ENCODE peak calls at places on chromosomes 6 and 20, in ten cellular contexts. One of them, this sample, is unnamed.

GRCh38 chr20:44745560-44746366 is at the start of gene KCNK15:
- DNase-seq in AML-193: no peak
- DNase-seq in dermis blood vessel endothelial cell: peak
- DNase-seq in activated T-cell treated with anti-CD3 and anti-CD28 coated beads for 1 hour: peak
- DNase-seq in CD4-positive, CD25-positive, alpha-beta regulatory T cell: no peak
- DNase-seq in Kasumi-1: peak
- DNase-seq in AG20443: peak
- DNase-seq in EL: peak
- DNase-seq in type B pancreatic cell: no peak
- DNase-seq in SW480: peak
- DNase-seq in this sample: peak

GRCh38 chr6:138287144-138287955 is 69.1 kb upstream of the PBOV1 start:
- DNase-seq in AML-193: peak
- DNase-seq in dermis blood vessel endothelial cell: peak
- DNase-seq in activated T-cell treated with anti-CD3 and anti-CD28 coated beads for 1 hour: peak
- DNase-seq in CD4-positive, CD25-positive, alpha-beta regulatory T cell: peak
- DNase-seq in Kasumi-1: peak
- DNase-seq in AG20443: no peak
- DNase-seq in EL: peak
- DNase-seq in type B pancreatic cell: no peak
- DNase-seq in SW480: peak
- DNase-seq in this sample: peak

GRCh38 chr6:52499026-52499425 is 77.8 kb downstream of the TRAM2 start:
- DNase-seq in AML-193: no peak
- DNase-seq in dermis blood vessel endothelial cell: peak
- DNase-seq in activated T-cell treated with anti-CD3 and anti-CD28 coated beads for 1 hour: no peak
- DNase-seq in CD4-positive, CD25-positive, alpha-beta regulatory T cell: no peak
- DNase-seq in Kasumi-1: no peak
- DNase-seq in AG20443: peak
- DNase-seq in EL: peak
- DNase-seq in type B pancreatic cell: no peak
- DNase-seq in SW480: no peak
- DNase-seq in this sample: no peak

GRCh38 chr6:167697316-167697715 is 129.4 kb upstream of the AFDN start:
- DNase-seq in AML-193: no peak
- DNase-seq in dermis blood vessel endothelial cell: peak
- DNase-seq in activated T-cell treated with anti-CD3 and anti-CD28 coated beads for 1 hour: no peak
- DNase-seq in CD4-positive, CD25-positive, alpha-beta regulatory T cell: no peak
- DNase-seq in Kasumi-1: no peak
- DNase-seq in AG20443: peak
- DNase-seq in EL: no peak
- DNase-seq in type B pancreatic cell: no peak
- DNase-seq in SW480: no peak
- DNase-seq in this sample: no peak

GRCh38 chr6:24761193-24761835 is 13.4 kb upstream of the GMNN start:
- DNase-seq in AML-193: no peak
- DNase-seq in dermis blood vessel endothelial cell: no peak
- DNase-seq in activated T-cell treated with anti-CD3 and anti-CD28 coated beads for 1 hour: no peak
- DNase-seq in CD4-positive, CD25-positive, alpha-beta regulatory T cell: no peak
- DNase-seq in Kasumi-1: no peak
- DNase-seq in AG20443: peak
- DNase-seq in EL: no peak
- DNase-seq in type B pancreatic cell: no peak
- DNase-seq in SW480: peak
- DNase-seq in this sample: no peak

GRCh38 chr6:162203287-162203686 is 524.3 kb downstream of the PRKN start:
- DNase-seq in AML-193: no peak
- DNase-seq in dermis blood vessel endothelial cell: no peak
- DNase-seq in activated T-cell treated with anti-CD3 and anti-CD28 coated beads for 1 hour: no peak
- DNase-seq in CD4-positive, CD25-positive, alpha-beta regulatory T cell: no peak
- DNase-seq in Kasumi-1: no peak
- DNase-seq in AG20443: no peak
- DNase-seq in EL: no peak
- DNase-seq in type B pancreatic cell: no peak
- DNase-seq in SW480: no peak
- DNase-seq in this sample: no peak

GRCh38 chr6:119157495-119157827 is 79.0 kb upstream of the FAM184A start:
- DNase-seq in AML-193: no peak
- DNase-seq in dermis blood vessel endothelial cell: no peak
- DNase-seq in activated T-cell treated with anti-CD3 and anti-CD28 coated beads for 1 hour: no peak
- DNase-seq in CD4-positive, CD25-positive, alpha-beta regulatory T cell: no peak
- DNase-seq in Kasumi-1: no peak
- DNase-seq in AG20443: no peak
- DNase-seq in EL: no peak
- DNase-seq in type B pancreatic cell: no peak
- DNase-seq in SW480: no peak
- DNase-seq in this sample: no peak

GRCh38 chr6:75208564-75209431 is 2.9 kb upstream of the COL12A1 start:
- DNase-seq in AML-193: peak
- DNase-seq in dermis blood vessel endothelial cell: peak
- DNase-seq in activated T-cell treated with anti-CD3 and anti-CD28 coated beads for 1 hour: peak
- DNase-seq in CD4-positive, CD25-positive, alpha-beta regulatory T cell: peak
- DNase-seq in Kasumi-1: peak
- DNase-seq in AG20443: peak
- DNase-seq in EL: peak
- DNase-seq in type B pancreatic cell: no peak
- DNase-seq in SW480: peak
- DNase-seq in this sample: peak

GRCh38 chr6:3766219-3766618 is 14.7 kb upstream of the PXDC1 start:
- DNase-seq in AML-193: no peak
- DNase-seq in dermis blood vessel endothelial cell: no peak
- DNase-seq in activated T-cell treated with anti-CD3 and anti-CD28 coated beads for 1 hour: no peak
- DNase-seq in CD4-positive, CD25-positive, alpha-beta regulatory T cell: no peak
- DNase-seq in Kasumi-1: no peak
- DNase-seq in AG20443: peak
- DNase-seq in EL: peak
- DNase-seq in type B pancreatic cell: no peak
- DNase-seq in SW480: no peak
- DNase-seq in this sample: no peak

GRCh38 chr6:106620931-106621672 is 8.2 kb downstream of the RTN4IP1 start:
- DNase-seq in AML-193: no peak
- DNase-seq in dermis blood vessel endothelial cell: peak
- DNase-seq in activated T-cell treated with anti-CD3 and anti-CD28 coated beads for 1 hour: no peak
- DNase-seq in CD4-positive, CD25-positive, alpha-beta regulatory T cell: no peak
- DNase-seq in Kasumi-1: no peak
- DNase-seq in AG20443: no peak
- DNase-seq in EL: no peak
- DNase-seq in type B pancreatic cell: no peak
- DNase-seq in SW480: no peak
- DNase-seq in this sample: no peak

GRCh38 chr6:167452338-167453081 is 127.6 kb downstream of the TTLL2 start:
- DNase-seq in AML-193: no peak
- DNase-seq in dermis blood vessel endothelial cell: no peak
- DNase-seq in activated T-cell treated with anti-CD3 and anti-CD28 coated beads for 1 hour: no peak
- DNase-seq in CD4-positive, CD25-positive, alpha-beta regulatory T cell: no peak
- DNase-seq in Kasumi-1: no peak
- DNase-seq in AG20443: no peak
- DNase-seq in EL: no peak
- DNase-seq in type B pancreatic cell: no peak
- DNase-seq in SW480: no peak
- DNase-seq in this sample: no peak

GRCh38 chr6:55958790-55959189 is 83.4 kb upstream of the BMP5 start:
- DNase-seq in AML-193: no peak
- DNase-seq in dermis blood vessel endothelial cell: no peak
- DNase-seq in activated T-cell treated with anti-CD3 and anti-CD28 coated beads for 1 hour: no peak
- DNase-seq in CD4-positive, CD25-positive, alpha-beta regulatory T cell: no peak
- DNase-seq in Kasumi-1: no peak
- DNase-seq in AG20443: no peak
- DNase-seq in EL: no peak
- DNase-seq in type B pancreatic cell: no peak
- DNase-seq in SW480: no peak
- DNase-seq in this sample: no peak

GRCh38 chr20:62817975-62818591 is 1.2 kb downstream of the COL9A3 start:
- DNase-seq in AML-193: no peak
- DNase-seq in dermis blood vessel endothelial cell: no peak
- DNase-seq in activated T-cell treated with anti-CD3 and anti-CD28 coated beads for 1 hour: no peak
- DNase-seq in CD4-positive, CD25-positive, alpha-beta regulatory T cell: no peak
- DNase-seq in Kasumi-1: no peak
- DNase-seq in AG20443: no peak
- DNase-seq in EL: no peak
- DNase-seq in type B pancreatic cell: no peak
- DNase-seq in SW480: no peak
- DNase-seq in this sample: no peak

GRCh38 chr6:23659125-23659524 is 466.9 kb upstream of the NRSN1 start:
- DNase-seq in AML-193: no peak
- DNase-seq in dermis blood vessel endothelial cell: peak
- DNase-seq in activated T-cell treated with anti-CD3 and anti-CD28 coated beads for 1 hour: no peak
- DNase-seq in CD4-positive, CD25-positive, alpha-beta regulatory T cell: no peak
- DNase-seq in Kasumi-1: peak
- DNase-seq in AG20443: no peak
- DNase-seq in EL: peak
- DNase-seq in type B pancreatic cell: no peak
- DNase-seq in SW480: peak
- DNase-seq in this sample: no peak

GRCh38 chr6:70112686-70113570 is 190.0 kb downstream of the COL9A1 start:
- DNase-seq in AML-193: no peak
- DNase-seq in dermis blood vessel endothelial cell: no peak
- DNase-seq in activated T-cell treated with anti-CD3 and anti-CD28 coated beads for 1 hour: no peak
- DNase-seq in CD4-positive, CD25-positive, alpha-beta regulatory T cell: no peak
- DNase-seq in Kasumi-1: no peak
- DNase-seq in AG20443: no peak
- DNase-seq in EL: no peak
- DNase-seq in type B pancreatic cell: no peak
- DNase-seq in SW480: no peak
- DNase-seq in this sample: no peak

GRCh38 chr6:122033564-122034181 is 365.8 kb upstream of the HSF2 start:
- DNase-seq in AML-193: peak
- DNase-seq in dermis blood vessel endothelial cell: peak
- DNase-seq in activated T-cell treated with anti-CD3 and anti-CD28 coated beads for 1 hour: no peak
- DNase-seq in CD4-positive, CD25-positive, alpha-beta regulatory T cell: no peak
- DNase-seq in Kasumi-1: peak
- DNase-seq in AG20443: peak
- DNase-seq in EL: peak
- DNase-seq in type B pancreatic cell: no peak
- DNase-seq in SW480: peak
- DNase-seq in this sample: peak

GRCh38 chr20:45890077-45890996 is 671 bp downstream of the NEURL2 start:
- DNase-seq in AML-193: peak
- DNase-seq in dermis blood vessel endothelial cell: peak
- DNase-seq in activated T-cell treated with anti-CD3 and anti-CD28 coated beads for 1 hour: peak
- DNase-seq in CD4-positive, CD25-positive, alpha-beta regulatory T cell: peak
- DNase-seq in Kasumi-1: peak
- DNase-seq in AG20443: peak
- DNase-seq in EL: peak
- DNase-seq in type B pancreatic cell: peak
- DNase-seq in SW480: peak
- DNase-seq in this sample: peak

GRCh38 chr20:6855074-6855473 is 87.6 kb downstream of the BMP2 start:
- DNase-seq in AML-193: no peak
- DNase-seq in dermis blood vessel endothelial cell: no peak
- DNase-seq in activated T-cell treated with anti-CD3 and anti-CD28 coated beads for 1 hour: no peak
- DNase-seq in CD4-positive, CD25-positive, alpha-beta regulatory T cell: no peak
- DNase-seq in Kasumi-1: no peak
- DNase-seq in AG20443: no peak
- DNase-seq in EL: no peak
- DNase-seq in type B pancreatic cell: no peak
- DNase-seq in SW480: no peak
- DNase-seq in this sample: no peak

GRCh38 chr6:28864321-28864923 is 59.4 kb downstream of the TRIM27 start:
- DNase-seq in AML-193: no peak
- DNase-seq in dermis blood vessel endothelial cell: no peak
- DNase-seq in activated T-cell treated with anti-CD3 and anti-CD28 coated beads for 1 hour: no peak
- DNase-seq in CD4-positive, CD25-positive, alpha-beta regulatory T cell: no peak
- DNase-seq in Kasumi-1: no peak
- DNase-seq in AG20443: no peak
- DNase-seq in EL: no peak
- DNase-seq in type B pancreatic cell: no peak
- DNase-seq in SW480: no peak
- DNase-seq in this sample: no peak

GRCh38 chr6:142851601-142852000 is 93.4 kb downstream of the HIVEP2 start:
- DNase-seq in AML-193: no peak
- DNase-seq in dermis blood vessel endothelial cell: no peak
- DNase-seq in activated T-cell treated with anti-CD3 and anti-CD28 coated beads for 1 hour: no peak
- DNase-seq in CD4-positive, CD25-positive, alpha-beta regulatory T cell: no peak
- DNase-seq in Kasumi-1: no peak
- DNase-seq in AG20443: no peak
- DNase-seq in EL: peak
- DNase-seq in type B pancreatic cell: no peak
- DNase-seq in SW480: no peak
- DNase-seq in this sample: no peak

GRCh38 chr6:86276056-86276455 is 633.4 kb upstream of the SYNCRIP start:
- DNase-seq in AML-193: no peak
- DNase-seq in dermis blood vessel endothelial cell: no peak
- DNase-seq in activated T-cell treated with anti-CD3 and anti-CD28 coated beads for 1 hour: no peak
- DNase-seq in CD4-positive, CD25-positive, alpha-beta regulatory T cell: no peak
- DNase-seq in Kasumi-1: no peak
- DNase-seq in AG20443: no peak
- DNase-seq in EL: no peak
- DNase-seq in type B pancreatic cell: no peak
- DNase-seq in SW480: no peak
- DNase-seq in this sample: no peak

GRCh38 chr20:51906049-51906448 is 103.7 kb upstream of the SALL4 start:
- DNase-seq in AML-193: no peak
- DNase-seq in dermis blood vessel endothelial cell: no peak
- DNase-seq in activated T-cell treated with anti-CD3 and anti-CD28 coated beads for 1 hour: no peak
- DNase-seq in CD4-positive, CD25-positive, alpha-beta regulatory T cell: no peak
- DNase-seq in Kasumi-1: no peak
- DNase-seq in AG20443: no peak
- DNase-seq in EL: no peak
- DNase-seq in type B pancreatic cell: no peak
- DNase-seq in SW480: no peak
- DNase-seq in this sample: no peak

GRCh38 chr20:34988176-34988540 is 32.5 kb downstream of the MYH7B start:
- DNase-seq in AML-193: no peak
- DNase-seq in dermis blood vessel endothelial cell: no peak
- DNase-seq in activated T-cell treated with anti-CD3 and anti-CD28 coated beads for 1 hour: no peak
- DNase-seq in CD4-positive, CD25-positive, alpha-beta regulatory T cell: no peak
- DNase-seq in Kasumi-1: no peak
- DNase-seq in AG20443: no peak
- DNase-seq in EL: no peak
- DNase-seq in type B pancreatic cell: no peak
- DNase-seq in SW480: no peak
- DNase-seq in this sample: no peak

GRCh38 chr6:90471297-90471696 is 115.6 kb downstream of the MAP3K7 start:
- DNase-seq in AML-193: no peak
- DNase-seq in dermis blood vessel endothelial cell: no peak
- DNase-seq in activated T-cell treated with anti-CD3 and anti-CD28 coated beads for 1 hour: no peak
- DNase-seq in CD4-positive, CD25-positive, alpha-beta regulatory T cell: no peak
- DNase-seq in Kasumi-1: no peak
- DNase-seq in AG20443: no peak
- DNase-seq in EL: no peak
- DNase-seq in type B pancreatic cell: no peak
- DNase-seq in SW480: no peak
- DNase-seq in this sample: no peak

GRCh38 chr6:130269969-130270635 is 47.4 kb upstream of the SAMD3 start:
- DNase-seq in AML-193: no peak
- DNase-seq in dermis blood vessel endothelial cell: no peak
- DNase-seq in activated T-cell treated with anti-CD3 and anti-CD28 coated beads for 1 hour: no peak
- DNase-seq in CD4-positive, CD25-positive, alpha-beta regulatory T cell: no peak
- DNase-seq in Kasumi-1: no peak
- DNase-seq in AG20443: no peak
- DNase-seq in EL: no peak
- DNase-seq in type B pancreatic cell: no peak
- DNase-seq in SW480: no peak
- DNase-seq in this sample: no peak

This sample was measured in HL-60.